ENCODE peak calls at places on chromosome 22, in seven cellular contexts. One of them, this sample, is unnamed.

GRCh38 chr22:37519268-37520195 is at the start of gene CARD10:
- DNase-seq in HT1080: no peak
- DNase-seq in GM20000: peak; percentile 65
- DNase-seq in stimulated activated CD8-positive, alpha-beta memory T cell treated with anti-CD3 and anti-CD28 coated beads, Interleukin-4, amount 100 ng/mL, for 1 hour: no peak
- DNase-seq in osteocyte: no peak
- DNase-seq in occipital lobe: no peak
- DNase-seq in activated T-cell treated with anti-CD3 and anti-CD28 coated beads for 1 hour: no peak
- DNase-seq in this sample: no peak

GRCh38 chr22:40997485-40997884 is 46.3 kb downstream of the RBX1 start:
- DNase-seq in HT1080: no peak
- DNase-seq in GM20000: no peak
- DNase-seq in stimulated activated CD8-positive, alpha-beta memory T cell treated with anti-CD3 and anti-CD28 coated beads, Interleukin-4, amount 100 ng/mL, for 1 hour: no peak
- DNase-seq in osteocyte: no peak
- DNase-seq in occipital lobe: no peak
- DNase-seq in activated T-cell treated with anti-CD3 and anti-CD28 coated beads for 1 hour: no peak
- DNase-seq in this sample: no peak

GRCh38 chr22:31951201-31952093 is 7.1 kb downstream of the YWHAH start:
- DNase-seq in HT1080: no peak
- DNase-seq in GM20000: no peak
- DNase-seq in stimulated activated CD8-positive, alpha-beta memory T cell treated with anti-CD3 and anti-CD28 coated beads, Interleukin-4, amount 100 ng/mL, for 1 hour: no peak
- DNase-seq in osteocyte: no peak
- DNase-seq in occipital lobe: no peak
- DNase-seq in activated T-cell treated with anti-CD3 and anti-CD28 coated beads for 1 hour: no peak
- DNase-seq in this sample: no peak

GRCh38 chr22:49922484-49922883 is 4.0 kb downstream of the CRELD2 start:
- DNase-seq in HT1080: no peak
- DNase-seq in GM20000: no peak
- DNase-seq in stimulated activated CD8-positive, alpha-beta memory T cell treated with anti-CD3 and anti-CD28 coated beads, Interleukin-4, amount 100 ng/mL, for 1 hour: no peak
- DNase-seq in osteocyte: no peak
- DNase-seq in occipital lobe: no peak
- DNase-seq in activated T-cell treated with anti-CD3 and anti-CD28 coated beads for 1 hour: no peak
- DNase-seq in this sample: no peak

GRCh38 chr22:35431483-35432205 is 31.7 kb downstream of the MCM5 start:
- DNase-seq in HT1080: no peak
- DNase-seq in GM20000: no peak
- DNase-seq in stimulated activated CD8-positive, alpha-beta memory T cell treated with anti-CD3 and anti-CD28 coated beads, Interleukin-4, amount 100 ng/mL, for 1 hour: no peak
- DNase-seq in osteocyte: no peak
- DNase-seq in occipital lobe: no peak
- DNase-seq in activated T-cell treated with anti-CD3 and anti-CD28 coated beads for 1 hour: no peak
- DNase-seq in this sample: no peak

GRCh38 chr22:24986816-24987215 is 34.3 kb downstream of the KIAA1671 start:
- DNase-seq in HT1080: no peak
- DNase-seq in GM20000: no peak
- DNase-seq in stimulated activated CD8-positive, alpha-beta memory T cell treated with anti-CD3 and anti-CD28 coated beads, Interleukin-4, amount 100 ng/mL, for 1 hour: no peak
- DNase-seq in osteocyte: no peak
- DNase-seq in occipital lobe: no peak
- DNase-seq in activated T-cell treated with anti-CD3 and anti-CD28 coated beads for 1 hour: no peak
- DNase-seq in this sample: no peak

GRCh38 chr22:39748877-39749276 is 144.7 kb downstream of the ENTHD1 start:
- DNase-seq in HT1080: no peak
- DNase-seq in GM20000: no peak
- DNase-seq in stimulated activated CD8-positive, alpha-beta memory T cell treated with anti-CD3 and anti-CD28 coated beads, Interleukin-4, amount 100 ng/mL, for 1 hour: no peak
- DNase-seq in osteocyte: no peak
- DNase-seq in occipital lobe: no peak
- DNase-seq in activated T-cell treated with anti-CD3 and anti-CD28 coated beads for 1 hour: no peak
- DNase-seq in this sample: no peak

GRCh38 chr22:19126309-19126666 is 4.1 kb upstream of the DGCR2 start:
- DNase-seq in HT1080: no peak
- DNase-seq in GM20000: no peak
- DNase-seq in stimulated activated CD8-positive, alpha-beta memory T cell treated with anti-CD3 and anti-CD28 coated beads, Interleukin-4, amount 100 ng/mL, for 1 hour: no peak
- DNase-seq in osteocyte: no peak
- DNase-seq in occipital lobe: no peak
- DNase-seq in activated T-cell treated with anti-CD3 and anti-CD28 coated beads for 1 hour: no peak
- DNase-seq in this sample: no peak

GRCh38 chr22:32979606-32980005 is 78.6 kb downstream of the SYN3 start:
- DNase-seq in HT1080: no peak
- DNase-seq in GM20000: no peak
- DNase-seq in stimulated activated CD8-positive, alpha-beta memory T cell treated with anti-CD3 and anti-CD28 coated beads, Interleukin-4, amount 100 ng/mL, for 1 hour: no peak
- DNase-seq in osteocyte: no peak
- DNase-seq in occipital lobe: no peak
- DNase-seq in activated T-cell treated with anti-CD3 and anti-CD28 coated beads for 1 hour: no peak
- DNase-seq in this sample: no peak

GRCh38 chr22:38566726-38567504 is 3.1 kb downstream of the DMC1 start:
- DNase-seq in HT1080: no peak
- DNase-seq in GM20000: no peak
- DNase-seq in stimulated activated CD8-positive, alpha-beta memory T cell treated with anti-CD3 and anti-CD28 coated beads, Interleukin-4, amount 100 ng/mL, for 1 hour: no peak
- DNase-seq in osteocyte: no peak
- DNase-seq in occipital lobe: peak; percentile 18
- DNase-seq in activated T-cell treated with anti-CD3 and anti-CD28 coated beads for 1 hour: no peak
- DNase-seq in this sample: no peak

GRCh38 chr22:36048911-36049677 is 20.5 kb upstream of the RBFOX2 start:
- DNase-seq in HT1080: no peak
- DNase-seq in GM20000: no peak
- DNase-seq in stimulated activated CD8-positive, alpha-beta memory T cell treated with anti-CD3 and anti-CD28 coated beads, Interleukin-4, amount 100 ng/mL, for 1 hour: no peak
- DNase-seq in osteocyte: no peak
- DNase-seq in occipital lobe: no peak
- DNase-seq in activated T-cell treated with anti-CD3 and anti-CD28 coated beads for 1 hour: no peak
- DNase-seq in this sample: no peak

GRCh38 chr22:20080776-20081654 is 974 bp downstream of the DGCR8 start:
- DNase-seq in HT1080: peak; percentile 51
- DNase-seq in GM20000: no peak
- DNase-seq in stimulated activated CD8-positive, alpha-beta memory T cell treated with anti-CD3 and anti-CD28 coated beads, Interleukin-4, amount 100 ng/mL, for 1 hour: no peak
- DNase-seq in osteocyte: no peak
- DNase-seq in occipital lobe: peak; percentile 27
- DNase-seq in activated T-cell treated with anti-CD3 and anti-CD28 coated beads for 1 hour: no peak
- DNase-seq in this sample: no peak